ENCODE peak calls at places on chromosomes 13 and 19, in four cellular contexts. H, C, K and E are unnamed samples.

GRCh38 chr13:50006426-50007135 is 8.7 kb upstream of the KCNRG start:
- DNase-seq in C (no peak), H (no peak), K (no peak), E (no peak)

GRCh38 chr19:38023245-38023644 is 116.2 kb downstream of the SIPA1L3 start:
- DNase-seq in K (no peak), C (no peak), H (no peak), E (no peak)

GRCh38 chr13:44106231-44107152 is 226.8 kb downstream of the LACC1 start:
- DNase-seq in K (no peak), C (no peak), H (no peak), E (no peak)

GRCh38 chr13:48562296-48563066 is 29.6 kb upstream of the RCBTB2 start:
- DNase-seq in H (peak), C (no peak), K (peak), E (no peak)

GRCh38 chr13:93080587-93080986 is 146.0 kb upstream of the GPC6 start:
- DNase-seq in K (no peak), C (no peak), H (no peak), E (no peak)

GRCh38 chr13:99694251-99694650 is 193.0 kb downstream of the TM9SF2 start:
- DNase-seq in C (no peak), K (no peak), H (no peak), E (no peak)

GRCh38 chr13:26605845-26606244 is 48.4 kb downstream of the WASF3 start:
- DNase-seq in C (no peak), H (peak), K (no peak), E (peak)

GRCh38 chr19:51977346-51977745 is 9.3 kb downstream of the ZNF350 start:
- DNase-seq in C (no peak), H (peak), K (no peak), E (no peak)

GRCh38 chr13:102322211-102322610 is 79.6 kb downstream of the FGF14 start:
- DNase-seq in C (no peak), K (no peak), H (no peak), E (no peak)

GRCh38 chr13:78852709-78853108 is 193.8 kb upstream of the OBI1 start:
- DNase-seq in K (no peak), C (no peak), H (no peak), E (no peak)

GRCh38 chr13:21458457-21458815 is 667 bp downstream of the ZDHHC20 start:
- DNase-seq in H (peak), C (peak), K (no peak), E (no peak)

GRCh38 chr13:79802389-79803140 is 321.6 kb downstream of the NDFIP2 start:
- DNase-seq in K (no peak), H (no peak), C (no peak), E (no peak)

DNA sequence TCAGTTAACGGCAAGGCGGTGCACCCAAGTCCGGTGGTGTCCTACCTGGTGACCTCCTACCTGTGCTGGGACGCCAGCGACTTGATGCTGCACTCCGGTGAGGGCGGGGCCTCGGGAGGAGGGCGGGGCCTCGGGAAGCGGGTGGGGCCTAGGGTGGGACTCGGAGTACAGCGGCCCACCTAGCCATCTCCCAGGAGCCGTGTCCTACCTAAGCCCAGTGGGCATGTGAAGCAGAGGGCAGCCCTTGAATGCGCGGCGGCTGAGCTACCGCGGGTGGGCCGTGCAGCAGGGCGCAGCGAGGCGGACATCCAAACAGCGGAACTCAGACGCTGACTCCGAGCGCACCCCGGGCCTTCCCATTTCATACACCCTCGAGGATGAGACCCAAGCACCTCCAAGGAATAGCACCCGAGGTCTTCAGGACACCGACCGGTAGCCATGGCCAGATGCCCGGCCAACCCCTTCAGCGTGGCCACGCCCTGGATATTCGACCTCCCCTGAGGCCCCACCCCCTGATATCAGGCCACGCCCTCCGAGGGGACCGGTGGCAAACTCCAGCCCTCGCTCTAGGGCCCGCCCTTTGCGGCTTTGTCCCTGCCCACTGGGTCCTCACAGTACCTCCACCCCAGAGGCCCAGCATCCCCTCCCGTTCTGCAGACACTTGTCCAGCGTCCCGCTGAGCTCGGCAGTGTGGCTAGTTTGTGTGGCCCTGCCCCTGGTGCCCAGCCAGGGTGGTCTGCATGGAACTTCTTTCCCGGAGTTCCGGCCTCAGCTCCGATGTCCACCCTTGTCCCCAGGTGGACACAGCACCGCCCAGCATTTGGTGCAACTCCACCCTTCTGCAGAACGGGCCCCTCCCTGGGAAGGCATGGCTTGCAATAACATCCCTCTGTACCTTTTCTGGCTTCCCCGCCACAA is 5.4 kb downstream of the KLK1 start:
- DNase-seq in H (peak), C (peak), K (peak), E (no peak)
- TF ChIP-seq CBX5 in H (no peak), C (no peak), K (no peak), E (no peak)

GRCh38 chr13:60583911-60584753 is 187.1 kb downstream of the TDRD3 start:
- DNase-seq in H (peak), C (peak), K (no peak), E (no peak)

GRCh38 chr13:60577761-60578160 is 180.7 kb downstream of the TDRD3 start:
- DNase-seq in H (no peak), C (no peak), K (no peak), E (no peak)

GRCh38 chr13:60584976-60585375 is 188.0 kb downstream of the TDRD3 start:
- DNase-seq in C (peak), K (no peak), H (no peak), E (no peak)

DNA sequence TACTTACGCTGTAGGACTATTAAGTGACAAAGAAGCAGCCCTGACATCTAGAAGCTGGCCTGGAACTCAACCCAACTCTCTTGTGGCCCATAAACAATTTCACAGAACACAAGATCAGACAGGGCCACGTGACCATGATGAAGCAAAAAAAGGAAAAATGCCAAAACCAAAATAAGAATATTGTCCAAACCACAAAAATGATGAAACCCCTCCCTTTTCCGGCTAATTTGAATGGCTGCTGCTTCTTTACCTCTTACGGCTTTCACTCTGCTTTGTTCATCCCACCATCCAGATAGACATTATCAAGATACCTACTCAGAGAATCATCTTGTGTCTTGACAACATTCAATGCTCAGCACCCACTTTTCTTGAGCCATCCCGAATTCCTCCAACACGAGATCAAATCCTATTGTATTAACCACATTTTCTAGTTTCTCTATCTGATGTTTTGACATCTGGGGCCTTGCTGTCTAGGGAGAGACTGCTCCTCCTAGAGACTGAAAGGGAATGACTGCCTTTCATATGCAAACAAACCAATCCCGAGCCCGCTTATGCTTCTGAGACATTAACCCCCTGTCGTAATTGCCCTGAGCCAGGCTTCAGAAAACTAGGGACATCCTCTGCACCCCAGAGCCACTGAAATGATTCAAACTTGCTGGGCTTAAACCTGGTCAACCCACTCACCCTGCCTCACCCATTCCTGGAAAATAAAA is 186.3 kb downstream of the TDRD3 start:
- DNase-seq in H (no peak), K (no peak), C (no peak), E (peak)
- TF ChIP-seq CBX5 in H (no peak), K (no peak), C (no peak), E (no peak)

GRCh38 chr13:109673477-109673876 is 112.9 kb downstream of the IRS2 start:
- DNase-seq in H (no peak), C (no peak), K (no peak), E (no peak)
- TF ChIP-seq CBX5 in H (no peak), C (no peak), K (no peak), E (no peak)

DNA sequence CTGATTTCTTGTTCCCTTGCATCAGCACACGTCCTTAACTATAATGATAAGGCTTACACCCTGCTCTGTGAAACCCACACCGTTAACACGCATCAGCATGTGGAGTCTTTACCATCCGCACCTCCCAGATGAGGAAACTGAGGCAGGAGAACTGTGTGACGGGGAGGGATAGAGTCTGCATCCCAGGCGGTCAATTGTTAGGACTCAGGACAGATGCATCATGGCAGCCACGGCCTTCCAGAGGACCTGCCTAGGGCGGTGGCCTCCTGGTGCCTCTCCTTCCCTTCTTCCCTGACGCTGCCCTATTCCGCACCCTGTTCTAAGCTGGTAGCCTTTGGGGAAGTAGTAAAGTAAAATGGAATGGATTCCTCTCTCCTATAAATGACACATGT is 326.0 kb downstream of the TEX29 start:
- DNase-seq in K (no peak), C (no peak), H (no peak), E (no peak)
- TF ChIP-seq CBX5 in K (no peak), C (no peak), H (no peak), E (no peak)

GRCh38 chr19:54660967-54661366 is 1.8 kb upstream of the LILRB4 start:
- DNase-seq in C (no peak), K (peak), H (no peak), E (no peak)

GRCh38 chr19:54665530-54665929 is 2.7 kb downstream of the LILRB4 start:
- DNase-seq in H (no peak), K (no peak), C (no peak), E (no peak)

GRCh38 chr19:54660306-54660705 is 2.5 kb upstream of the LILRB4 start:
- DNase-seq in K (no peak), C (no peak), H (no peak), E (no peak)

GRCh38 chr19:54661846-54662489 is 817 bp upstream of the LILRB4 start:
- DNase-seq in H (no peak), K (no peak), C (no peak), E (no peak)

DNA sequence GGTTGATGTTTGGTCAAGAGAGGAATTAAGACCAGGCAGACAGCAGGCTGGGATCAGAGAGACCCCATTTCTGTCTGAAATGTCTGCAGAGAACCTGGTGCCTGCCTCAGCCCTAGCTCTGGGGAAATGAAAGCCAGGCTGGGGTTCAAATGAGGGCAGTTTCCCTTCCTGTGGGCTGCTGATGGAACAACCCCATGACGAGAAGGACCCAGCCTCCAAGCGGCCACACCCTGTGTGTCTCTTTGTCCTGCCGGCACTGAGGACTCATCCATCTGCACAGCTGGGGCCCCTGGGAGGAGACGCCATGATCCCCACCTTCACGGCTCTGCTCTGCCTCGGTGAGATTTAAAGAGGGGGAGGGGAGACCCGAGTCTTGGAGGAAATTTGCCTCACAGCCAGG is at the start of gene LILRB4:
- DNase-seq in C (no peak), H (no peak), K (no peak), E (no peak)
- TF ChIP-seq CBX5 in C (no peak), H (no peak), K (no peak), E (no peak)

GRCh38 chr19:46718934-46719551 is 2.1 kb upstream of the PRKD2 start:
- DNase-seq in C (no peak), H (no peak), K (peak), E (no peak)
- TF ChIP-seq CBX5 in C (no peak), H (no peak), K (no peak), E (no peak)

GRCh38 chr13:40430234-40430633 is 236.2 kb downstream of the FOXO1 start:
- DNase-seq in H (no peak), C (no peak), K (no peak), E (no peak)
- TF ChIP-seq CBX5 in H (no peak), C (no peak), K (no peak), E (no peak)

GRCh38 chr19:805161-805561 is 7.9 kb downstream of the PTBP1 start:
- DNase-seq in K (no peak), H (no peak), C (no peak), E (no peak)

GRCh38 chr19:806815-807421 is 9.7 kb downstream of the PTBP1 start:
- DNase-seq in C (no peak), K (no peak), H (no peak), E (no peak)

GRCh38 chr19:808176-808741 is 11.0 kb downstream of the PTBP1 start:
- DNase-seq in H (no peak), K (no peak), C (no peak), E (no peak)

GRCh38 chr19:805600-806550 is 8.6 kb downstream of the PTBP1 start:
- DNase-seq in H (no peak), K (no peak), C (peak), E (no peak)

DNA sequence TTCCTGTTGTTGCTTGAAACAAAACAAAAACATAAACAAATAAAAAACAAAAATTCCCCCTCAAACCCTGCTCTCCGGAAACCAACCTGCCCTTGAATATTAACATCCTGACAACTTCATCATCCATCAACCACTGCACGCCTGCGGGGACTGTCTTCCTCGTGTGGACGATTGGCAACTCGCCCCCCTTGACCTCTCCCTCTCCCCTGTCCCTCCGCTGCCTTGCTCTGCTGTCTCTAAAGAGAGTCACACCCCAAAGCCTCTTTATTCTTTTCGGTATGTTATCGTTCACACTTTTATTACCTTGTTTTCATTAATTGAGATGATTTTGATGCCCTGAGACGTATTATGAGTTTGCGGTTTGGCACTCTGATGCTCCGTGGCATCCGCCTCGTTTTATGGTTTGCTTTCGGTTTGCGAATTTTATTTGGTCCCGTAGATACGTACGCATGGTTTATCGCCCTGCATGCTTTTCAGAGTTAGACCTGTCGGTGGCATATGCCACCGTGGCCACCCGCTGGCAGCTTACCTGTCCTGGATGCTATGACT is 10.4 kb downstream of the PTBP1 start:
- DNase-seq in C (no peak), K (no peak), H (no peak), E (no peak)
- TF ChIP-seq CBX5 in C (no peak), K (no peak), H (no peak), E (no peak)

DNA sequence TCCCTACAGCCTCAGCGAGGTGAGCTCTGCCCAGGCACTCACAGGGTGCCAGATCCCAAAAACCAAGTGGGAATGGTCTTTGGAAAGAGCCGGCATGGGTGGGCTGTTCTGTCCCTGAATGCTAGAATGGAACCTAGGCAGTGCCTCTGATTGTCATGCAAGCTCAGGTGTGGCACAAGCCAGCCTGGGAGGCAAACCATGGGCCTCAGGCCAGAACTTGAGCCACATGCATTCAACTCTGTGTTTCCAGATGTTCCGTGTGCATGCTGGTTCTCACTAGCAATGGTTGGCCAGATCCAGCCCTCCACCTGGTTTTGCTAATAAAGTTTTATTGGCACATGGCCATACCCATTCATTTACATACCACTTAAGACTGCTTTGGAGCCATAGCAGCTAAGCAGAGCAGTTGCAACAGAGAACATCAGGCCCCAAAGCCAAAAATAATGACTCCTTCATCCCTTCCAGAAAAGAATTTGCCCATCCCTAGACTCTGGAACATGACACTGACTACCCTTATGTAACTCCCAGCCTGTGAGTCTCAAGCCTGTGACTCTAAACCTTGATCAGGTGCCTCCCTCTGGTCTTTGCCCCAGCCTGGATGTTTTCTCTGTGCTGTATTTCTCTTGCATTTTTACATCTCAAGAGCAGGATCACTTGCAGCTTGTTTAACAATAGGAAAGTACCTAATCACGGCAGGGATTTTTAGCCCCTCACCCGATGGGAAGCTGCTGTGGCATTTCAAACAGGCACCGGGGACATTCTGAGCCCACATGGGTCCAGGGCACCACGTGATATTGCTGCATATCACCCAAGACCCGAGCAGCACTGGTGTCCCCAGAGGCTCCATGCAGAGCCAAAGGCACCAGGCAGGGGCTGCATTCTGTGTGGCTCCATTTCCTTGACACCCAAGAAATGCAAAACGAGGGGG is 55.4 kb upstream of the USE1 start:
- DNase-seq in H (no peak), C (peak), K (no peak), E (peak)
- TF ChIP-seq CBX5 in H (no peak), C (no peak), K (no peak), E (no peak)

GRCh38 chr19:40614595-40615411 is 13.6 kb downstream of the LTBP4 start:
- DNase-seq in C (peak), H (peak), K (peak), E (no peak)
- TF ChIP-seq CBX5 in C (no peak), H (no peak), K (no peak), E (no peak)